ENCODE peak calls at places on chromosomes 1 and 21, in ten cellular contexts. E, X, H, I, B, V, G, M, A and O are unnamed samples.

GRCh38 chr1:68725353-68725752 is 228.5 kb upstream of the DEPDC1 start:
- DNase-seq in E (no peak), B (no peak), V (peak; percentile 76), G (no peak), I (no peak), H (no peak), M (no peak), A (peak; percentile 18), X (peak; percentile 53), O (no peak)

GRCh38 chr1:201113451-201114244 is 1.4 kb upstream of the CACNA1S start:
- DNase-seq in I (no peak), X (no peak), A (no peak), M (no peak), B (no peak), G (no peak), E (no peak), V (no peak), H (no peak), O (no peak)

GRCh38 chr21:42097274-42097673 is 26.2 kb downstream of the UMODL1 start:
- DNase-seq in B (no peak), G (no peak), I (no peak), H (no peak), V (no peak), E (peak; percentile 16), A (no peak), M (no peak), X (no peak), O (no peak)

GRCh38 chr1:180632326-180633088 is 685 bp downstream of the XPR1 start:
- DNase-seq in I (peak; percentile 16), V (peak; percentile 81), M (peak; percentile 60), G (peak; percentile 39), A (peak; percentile 78), H (no peak), X (peak; percentile 67), E (no peak), B (no peak), O (no peak)

GRCh38 chr1:43396059-43396458 is 6.4 kb downstream of the SZT2 start:
- DNase-seq in X (no peak), E (no peak), H (no peak), V (no peak), M (no peak), I (no peak), A (no peak), B (no peak), G (no peak), O (no peak)

GRCh38 chr1:226798427-226799411 is 59.6 kb upstream of the ITPKB start:
- DNase-seq in A (no peak), G (no peak), B (no peak), X (no peak), I (no peak), V (no peak), H (no peak), M (peak; percentile 34), E (no peak), O (no peak)

GRCh38 chr1:67336157-67336556 is 28.5 kb downstream of the IL12RB2 start:
- DNase-seq in B (no peak), E (no peak), G (no peak), I (no peak), A (no peak), X (no peak), H (no peak), M (no peak), V (no peak), O (no peak)

GRCh38 chr1:149884433-149885363 is 14.7 kb upstream of the BOLA1 start:
- DNase-seq in V (no peak), H (no peak), I (no peak), E (peak; percentile 30), X (no peak), M (no peak), B (no peak), G (peak; percentile 55), A (no peak), O (peak; percentile 87)

GRCh38 chr1:160884579-160884978 is 401 bp downstream of the ITLN1 start:
- DNase-seq in V (no peak), M (no peak), X (peak; percentile 25), I (no peak), A (no peak), B (no peak), E (no peak), H (no peak), G (peak; percentile 38), O (peak; percentile 15)

GRCh38 chr21:45517249-45518065 is 24.8 kb downstream of the SLC19A1 start:
- DNase-seq in G (no peak), E (no peak), M (no peak), I (no peak), V (peak; percentile 55), X (no peak), B (peak; percentile 61), H (peak; percentile 25), A (peak; percentile 13), O (peak; percentile 73)

GRCh38 chr1:21914880-21915640 is 22.1 kb downstream of the HSPG2 start:
- DNase-seq in B (no peak), E (no peak), X (no peak), H (peak; percentile 76), G (no peak), V (no peak), A (no peak), I (no peak), M (peak; percentile 84), O (no peak)

GRCh38 chr1:235933483-235934116 is 66.9 kb upstream of the LYST start:
- DNase-seq in E (no peak), M (no peak), V (no peak), G (peak; percentile 27), A (no peak), H (no peak), I (no peak), B (no peak), X (no peak), O (peak; percentile 69)

GRCh38 chr1:19831441-19831840 is 16.4 kb upstream of the RNF186 start:
- DNase-seq in M (no peak), I (no peak), B (no peak), G (no peak), E (no peak), H (no peak), X (no peak), A (no peak), V (no peak), O (no peak)

GRCh38 chr1:8814870-8815269 is 2.6 kb downstream of the RERE start:
- DNase-seq in H (no peak), X (peak; percentile 27), I (no peak), A (no peak), V (no peak), M (no peak), B (peak; percentile 9), E (no peak), G (no peak), O (no peak)

GRCh38 chr1:8816306-8816705 is 1.1 kb downstream of the RERE start:
- DNase-seq in A (no peak), H (no peak), E (peak; percentile 53), M (no peak), X (no peak), B (no peak), I (no peak), G (no peak), V (no peak), O (no peak)

GRCh38 chr1:8816831-8817412 is 518 bp downstream of the RERE start:
- DNase-seq in M (peak; percentile 27), B (peak; percentile 72), G (no peak), E (no peak), H (peak; percentile 64), I (no peak), X (peak; percentile 58), A (peak; percentile 58), V (peak; percentile 74), O (peak; percentile 34)

GRCh38 chr1:8813991-8814390 is 3.4 kb downstream of the RERE start:
- DNase-seq in M (no peak), B (no peak), X (no peak), V (no peak), E (peak; percentile 35), H (no peak), G (no peak), I (no peak), A (no peak), O (no peak)

GRCh38 chr1:8815582-8816285 is 1.7 kb downstream of the RERE start:
- DNase-seq in M (peak; percentile 16), V (no peak), A (no peak), E (no peak), I (no peak), G (no peak), X (no peak), B (peak; percentile 5), H (no peak), O (no peak)
- H3K4me3 ChIP-seq in M (peak overlapping the region; percentile 77), V (peak overlapping the region; percentile 89), A (no peak overlapping the region), E (peak overlapping the region; percentile 82), I (peak overlapping the region; percentile 84), G (peak overlapping the region; percentile 100), X (no peak overlapping the region), B (peak overlapping the region; percentile 80), H (peak overlapping the region; percentile 82), O (peak overlapping the region; percentile 86)

DNA sequence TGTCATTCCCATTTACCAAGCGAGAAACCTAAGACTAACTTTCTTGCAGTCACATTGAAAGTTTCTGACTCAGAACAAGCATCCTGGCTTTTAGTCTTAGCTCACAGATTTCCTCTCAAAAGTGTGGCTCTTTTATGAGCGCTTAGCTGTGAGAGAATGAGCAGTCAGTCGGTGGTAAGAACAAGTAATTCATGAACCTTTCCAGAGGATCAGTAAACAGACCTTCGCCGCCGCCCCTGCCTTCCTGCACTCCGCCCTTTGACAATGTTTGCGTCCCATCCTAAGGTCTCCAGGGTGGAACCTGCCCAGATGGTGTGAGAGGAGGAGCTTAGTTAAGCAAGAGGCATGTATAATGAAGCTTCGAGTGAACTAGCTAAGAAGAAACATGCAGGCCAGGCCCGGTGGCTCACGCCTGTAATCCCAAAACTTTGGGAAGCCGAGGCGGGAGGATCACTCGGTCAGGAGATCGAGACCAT is 142.4 kb downstream of the GLUL start:
- DNase-seq in B (no peak), H (peak; percentile 74), A (no peak), V (no peak), G (no peak), X (no peak), M (peak; percentile 72), E (no peak), I (no peak), O (no peak)
- TF ChIP-seq POLR2A in B (no peak), H (no peak), A (no peak), V (no peak), G (no peak), X (no peak), M (no peak), E (no peak), I (no peak), O (no peak)

GRCh38 chr1:165829888-165830287 is 2.5 kb downstream of the UCK2 start:
- DNase-seq in A (no peak), V (no peak), G (no peak), B (no peak), M (no peak), X (no peak), I (no peak), H (no peak), E (no peak), O (no peak)
- H3K4me3 ChIP-seq in A (no peak overlapping the region), V (no peak overlapping the region), G (peak overlapping the region; percentile 86), B (no peak overlapping the region), M (peak overlapping the region; percentile 94), X (no peak overlapping the region), I (no peak overlapping the region), H (no peak overlapping the region), E (no peak overlapping the region), O (peak overlapping the region; percentile 98)

DNA sequence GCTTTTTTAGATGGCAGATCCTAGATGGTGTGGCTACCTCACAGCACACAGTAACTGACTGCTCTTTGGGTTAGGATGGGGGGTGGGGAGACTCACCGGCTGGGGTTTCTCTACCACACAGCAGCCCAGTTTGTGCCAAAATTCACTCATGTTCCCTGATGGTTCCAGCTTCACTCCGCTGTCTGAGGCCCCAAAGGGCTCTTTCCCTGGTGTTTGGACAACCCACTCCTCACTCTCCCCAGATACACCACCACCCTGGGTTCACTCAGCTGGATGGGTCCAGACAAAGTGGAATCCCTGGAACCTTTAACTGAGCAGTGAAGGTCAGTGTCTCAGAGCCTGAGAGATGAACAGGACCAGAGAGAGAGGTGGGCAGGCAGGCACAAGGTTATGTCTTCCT is 3.8 kb downstream of the CDC42SE1 start:
- DNase-seq in B (no peak), E (no peak), M (no peak), I (no peak), G (no peak), V (no peak), A (no peak), H (no peak), X (no peak), O (no peak)
- TF ChIP-seq POLR2A in B (no peak), E (no peak), M (no peak), I (no peak), G (no peak), V (no peak), A (no peak), H (no peak), X (no peak), O (no peak)